ENCODE peak calls at places on chromosomes 1 and 21, in four cellular contexts. P, W, F and B are unnamed samples.
A peak's percentile ranks its signal among the peaks of the same experiment; 100 is the strongest.

GRCh38 chr1:169874229-169874628 is 19.5 kb downstream of the SCYL3 start:
- DNase-seq in P (no peak), F (no peak), W (no peak), B (no peak)

GRCh38 chr1:18556364-18556763 is 74.3 kb upstream of the PAX7 start:
- DNase-seq in P (peak; percentile 42), W (no peak), F (no peak), B (no peak)

GRCh38 chr1:54994355-54994990 is 4.3 kb upstream of the BSND start:
- DNase-seq in P (no peak), F (no peak), W (no peak), B (no peak)

GRCh38 chr1:27349784-27350672 is 8.2 kb downstream of the SYTL1 start:
- DNase-seq in F (no peak), P (peak; percentile 94), W (no peak), B (no peak)

GRCh38 chr1:54287821-54288220 is 87.9 kb downstream of the MRPL37 start:
- DNase-seq in F (no peak), W (no peak), P (no peak), B (no peak)

GRCh38 chr1:3919706-3920105 is 19.6 kb upstream of the C1orf174 start:
- DNase-seq in F (no peak), P (no peak), W (no peak), B (no peak)

GRCh38 chr1:59052194-59052593 is 244.7 kb upstream of the FGGY start:
- DNase-seq in P (no peak), F (no peak), W (no peak), B (no peak)

GRCh38 chr1:6322161-6322560 is 61.3 kb upstream of the GPR153 start:
- DNase-seq in W (no peak), P (no peak), F (no peak), B (no peak)

GRCh38 chr1:2231667-2232254 is 3.6 kb downstream of the SKI start:
- DNase-seq in P (peak; percentile 88), W (no peak), F (no peak), B (no peak)

GRCh38 chr1:31196685-31197084 is 43.0 kb downstream of the NKAIN1 start:
- DNase-seq in W (no peak), P (no peak), F (no peak), B (no peak)

GRCh38 chr1:163290025-163290610 is 31.6 kb upstream of the NUF2 start:
- DNase-seq in F (no peak), P (no peak), W (no peak), B (no peak)

GRCh38 chr1:183105449-183105848 is 80.6 kb upstream of the LAMC2 start:
- DNase-seq in F (no peak), W (no peak), P (no peak), B (no peak)

GRCh38 chr21:33817663-33818433 is 97.8 kb downstream of the ATP5PO start:
- DNase-seq in W (no peak), P (peak; percentile 42), F (no peak), B (no peak)

GRCh38 chr1:47137925-47138615 is 829 bp downstream of the CYP4A22 start:
- DNase-seq in W (no peak), P (no peak), F (no peak), B (no peak)

DNA sequence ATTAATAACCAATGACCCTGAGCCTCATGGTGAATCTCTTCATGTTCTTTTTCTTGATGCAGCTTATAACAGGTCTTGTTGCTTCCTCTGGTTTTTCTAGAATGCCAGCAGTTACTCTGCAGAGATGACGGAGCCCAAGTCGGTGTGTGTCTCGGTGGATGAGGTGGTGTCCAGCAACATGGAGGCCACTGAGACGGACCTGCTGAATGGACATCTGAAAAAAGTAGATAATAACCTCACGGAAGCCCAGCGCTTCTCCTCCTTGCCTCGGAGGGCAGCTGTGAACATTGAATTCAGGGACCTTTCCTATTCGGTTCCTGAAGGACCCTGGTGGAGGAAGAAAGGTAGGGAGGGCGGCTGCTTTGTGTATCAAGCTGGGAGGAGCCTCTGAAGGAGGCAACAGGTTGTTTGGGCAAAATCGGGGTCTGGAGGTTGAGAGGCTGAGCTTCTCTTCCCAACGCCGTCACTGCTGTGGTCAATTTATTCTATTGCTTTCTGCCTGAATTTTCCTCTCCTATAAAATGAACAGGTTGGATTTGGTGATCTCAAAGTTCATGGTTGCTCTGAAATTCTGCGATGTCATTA is 6.7 kb downstream of the ABCG1 start:
- DNase-seq in F (no peak), P (no peak), W (no peak), B (no peak)
- TF ChIP-seq TAF1 in F (no peak), P (no peak), W (no peak), B (no peak)

GRCh38 chr1:164504699-164505098 is 54.3 kb upstream of the PBX1 start:
- DNase-seq in F (no peak), P (no peak), W (no peak), B (no peak)
- TF ChIP-seq TAF1 in F (no peak), P (no peak), W (no peak), B (no peak)

GRCh38 chr1:61100578-61100977 is 18.2 kb downstream of the NFIA start:
- DNase-seq in W (no peak), P (no peak), F (no peak), B (no peak)

GRCh38 chr1:61097326-61097725 is 15.0 kb downstream of the NFIA start:
- DNase-seq in F (no peak), P (no peak), W (no peak), B (no peak)

GRCh38 chr1:61098333-61098732 is 16.0 kb downstream of the NFIA start:
- DNase-seq in F (no peak), W (no peak), P (no peak), B (no peak)

GRCh38 chr1:61101461-61102440 is 19.4 kb downstream of the NFIA start:
- DNase-seq in P (no peak), F (no peak), W (no peak), B (no peak)

GRCh38 chr1:61098906-61099437 is 16.6 kb downstream of the NFIA start:
- DNase-seq in F (no peak), W (no peak), P (no peak), B (no peak)
- TF ChIP-seq TAF1 in F (no peak), W (no peak), P (no peak), B (no peak)

DNA sequence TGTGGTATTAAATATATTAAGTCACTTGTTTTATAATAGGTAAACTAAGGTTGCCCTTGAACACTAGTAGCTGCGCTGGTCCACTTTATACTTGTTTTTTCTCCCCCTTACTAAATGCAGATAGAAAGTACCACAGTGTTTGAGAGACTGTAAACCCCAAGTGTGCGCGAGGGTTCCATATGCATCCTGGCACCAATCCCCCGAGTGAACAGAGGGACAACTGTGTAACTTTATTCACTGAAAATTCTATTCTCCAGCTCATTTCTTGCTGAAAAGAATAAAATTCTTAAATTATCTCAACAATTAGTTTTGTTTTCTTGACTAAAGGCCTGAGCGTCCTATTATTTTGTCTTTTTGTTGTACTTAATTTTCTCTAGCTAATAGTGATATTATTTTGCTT is 1.9 kb downstream of the RSRP1 start:
- DNase-seq in P (no peak), F (no peak), W (no peak), B (no peak)
- TF ChIP-seq TAF1 in P (no peak), F (no peak), W (no peak), B (no peak)

DNA sequence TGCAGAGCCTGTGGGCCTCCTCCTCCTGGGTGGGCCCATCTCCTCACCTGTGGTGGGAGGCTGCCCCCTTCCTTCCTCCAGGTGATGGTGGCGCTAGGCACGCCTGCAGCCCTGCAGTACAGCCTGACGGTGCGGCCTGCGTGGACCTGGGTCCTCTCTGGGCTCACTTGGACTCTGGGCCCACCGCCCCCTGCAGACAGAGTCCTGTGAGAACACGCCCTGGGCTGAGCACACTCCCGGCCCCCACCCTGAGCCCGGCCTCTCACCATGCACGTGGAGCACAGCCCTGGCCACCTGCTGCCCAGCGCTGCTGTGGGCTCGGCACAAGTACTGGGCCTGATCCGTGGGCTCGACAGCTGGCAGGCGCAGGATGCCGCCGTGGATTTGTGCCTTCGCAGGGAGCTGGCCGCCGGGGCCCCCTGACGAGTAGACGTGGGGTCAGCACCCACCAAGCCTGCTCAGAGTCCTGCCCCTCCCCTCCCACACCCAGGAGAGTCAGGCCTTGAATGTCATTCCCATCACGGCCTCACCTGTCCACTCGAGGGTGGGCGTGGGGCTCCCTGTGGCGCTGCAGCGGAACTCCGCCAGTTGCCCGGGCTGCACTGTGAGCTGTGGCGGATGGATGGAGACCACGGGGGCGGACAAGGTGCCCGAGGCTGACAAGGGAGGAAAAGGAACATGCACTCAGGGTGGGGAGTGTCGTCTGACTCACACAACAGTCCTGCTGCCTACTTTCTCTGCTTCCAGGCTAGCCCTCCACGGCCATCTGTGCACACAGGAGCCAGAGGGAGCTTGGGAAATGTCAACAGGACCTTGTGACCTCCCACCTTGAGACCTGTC is 43.4 kb downstream of the LDLRAD2 start:
- DNase-seq in P (no peak), F (no peak), W (no peak), B (no peak)
- TF ChIP-seq TAF1 in P (no peak), F (no peak), W (no peak), B (no peak)